ENCODE peak calls at places on chromosomes 5 and 9, in four cellular contexts. Q is astrocyte of the spinal cord; R is glomerular endothelial cell; I is CD4-positive, alpha-beta T cell. K is an unnamed sample.

GRCh38 chr9:20873240-20873860 is 158.1 kb downstream of the HACD4 start:
- DNase-seq in Q (peak; percentile 71), R (no peak), I (no peak), K (no peak)

GRCh38 chr5:84642795-84643194 is 258.1 kb upstream of the EDIL3 start:
- DNase-seq in R (no peak), I (no peak), Q (peak; percentile 65), K (no peak)

GRCh38 chr5:168314735-168315411 is 23.4 kb downstream of the WWC1 start:
- DNase-seq in I (no peak), Q (peak; percentile 90), R (no peak), K (no peak)

GRCh38 chr5:41721521-41721920 is 148.7 kb downstream of the OXCT1 start:
- DNase-seq in I (no peak), R (no peak), Q (no peak), K (no peak)

GRCh38 chr5:133589286-133589685 is 23.1 kb downstream of the FSTL4 start:
- DNase-seq in Q (no peak), R (no peak), I (no peak), K (no peak)

GRCh38 chr5:95620870-95621838 is 1.3 kb downstream of the GPR150 start:
- DNase-seq in Q (no peak), I (peak; percentile 27), R (no peak), K (no peak)

GRCh38 chr9:108483676-108484075 is 372.1 kb downstream of the ACTL7B start:
- DNase-seq in I (no peak), Q (no peak), R (no peak), K (no peak)

GRCh38 chr5:43680286-43680685 is 77.3 kb downstream of the NNT start:
- DNase-seq in Q (no peak), R (no peak), I (no peak), K (no peak)

GRCh38 chr9:108620767-108621166 is 235.0 kb downstream of the ACTL7B start:
- DNase-seq in Q (peak; percentile 41), R (no peak), I (no peak), K (no peak)

GRCh38 chr9:21864505-21864904 is 62.1 kb downstream of the MTAP start:
- DNase-seq in I (no peak), Q (no peak), R (no peak), K (no peak)

GRCh38 chr5:115389799-115390382 is 93.4 kb upstream of the CCDC112 start:
- DNase-seq in I (no peak), Q (no peak), R (no peak), K (no peak)

GRCh38 chr5:126615286-126615685 is 14.5 kb downstream of the PHAX start:
- DNase-seq in R (no peak), I (no peak), Q (no peak), K (no peak)

GRCh38 chr5:39158127-39158593 is 61.2 kb downstream of the FYB1 start:
- DNase-seq in I (no peak), R (no peak), Q (no peak), K (no peak)

GRCh38 chr9:121450241-121450640 is 49.4 kb downstream of the GGTA1 start:
- DNase-seq in Q (no peak), R (no peak), I (no peak), K (no peak)

GRCh38 chr5:169716287-169716686 is 79.2 kb downstream of the DOCK2 start:
- DNase-seq in R (no peak), I (no peak), Q (peak; percentile 64), K (no peak)

GRCh38 chr5:36891266-36891665 is 14.7 kb downstream of the NIPBL start:
- DNase-seq in Q (no peak), I (no peak), R (no peak), K (no peak)

K was measured in pons.